ENCODE peak calls at places on chromosomes 5 and 9, in seven cellular contexts. R is IMR-90, D is H9, F is trophoblast cell, W is neuronal stem cell, X is mesendoderm, J is H1. A is an unnamed sample.
A peak's percentile ranks its signal among the peaks of the same experiment; 100 is the strongest.

GRCh38 chr5:114065942-114066341 is 295.9 kb upstream of the KCNN2 start:
- DNase-seq in F (no peak), J (no peak), W (no peak), D (no peak), R (no peak), X (no peak), A (no peak)

GRCh38 chr9:86126998-86127972 is 27.9 kb upstream of the GOLM1 start:
- DNase-seq in F (peak; percentile 92), X (peak; percentile 99), D (peak; percentile 98), W (peak; percentile 92), J (peak; percentile 77), R (peak; percentile 74), A (peak; percentile 88)

GRCh38 chr9:127074561-127075548 is 47.6 kb downstream of the ANGPTL2 start:
- DNase-seq in F (no peak), W (peak; percentile 21), D (no peak), J (no peak), X (no peak), R (no peak), A (no peak)

GRCh38 chr9:111854799-111855198 is 41.8 kb upstream of the UGCG start:
- DNase-seq in R (peak; percentile 35), F (no peak), W (no peak), J (no peak), D (no peak), X (no peak), A (peak; percentile 29)

GRCh38 chr9:15498246-15499018 is 12.3 kb downstream of the PSIP1 start:
- DNase-seq in F (peak; percentile 83), W (no peak), X (no peak), J (no peak), R (peak; percentile 6), D (no peak), A (no peak)

GRCh38 chr9:16119861-16120641 is 567.2 kb downstream of the CCDC171 start:
- DNase-seq in F (no peak), J (no peak), X (peak; percentile 44), R (peak; percentile 64), W (no peak), D (no peak), A (peak; percentile 29)

GRCh38 chr9:2631263-2631662 is 9.7 kb downstream of the VLDLR start:
- DNase-seq in R (no peak), F (no peak), X (no peak), W (no peak), J (no peak), D (no peak), A (no peak)

GRCh38 chr9:23073136-23073535 is 626.5 kb downstream of the DMRTA1 start:
- DNase-seq in R (no peak), W (no peak), D (no peak), J (no peak), F (no peak), X (no peak), A (no peak)

GRCh38 chr5:114101153-114101552 is 260.7 kb upstream of the KCNN2 start:
- DNase-seq in W (no peak), X (peak; percentile 33), F (peak; percentile 54), D (no peak), R (peak; percentile 80), J (no peak), A (peak; percentile 67)

GRCh38 chr5:91022518-91022917 is 360.6 kb downstream of the ARRDC3 start:
- DNase-seq in W (no peak), J (no peak), X (no peak), F (no peak), R (no peak), D (no peak), A (no peak)

GRCh38 chr9:35293381-35293780 is 131.6 kb downstream of the UNC13B start:
- DNase-seq in R (no peak), J (no peak), F (no peak), W (peak; percentile 68), X (peak; percentile 6), D (no peak), A (no peak)

GRCh38 chr5:154590093-154590724 is 112.2 kb upstream of the HAND1 start:
- DNase-seq in R (no peak), X (peak; percentile 35), J (no peak), D (no peak), W (no peak), F (no peak), A (no peak)

GRCh38 chr5:107331882-107332281 is 338.9 kb downstream of the EFNA5 start:
- DNase-seq in R (no peak), W (no peak), X (no peak), D (no peak), J (no peak), F (no peak), A (no peak)

GRCh38 chr9:108186996-108187395 is 668.8 kb downstream of the ACTL7B start:
- DNase-seq in R (peak; percentile 72), W (no peak), F (peak; percentile 69), J (no peak), X (no peak), D (no peak), A (no peak)

GRCh38 chr9:83432104-83432627 is 106.0 kb downstream of the FRMD3 start:
- DNase-seq in F (peak; percentile 9), D (peak; percentile 65), J (peak; percentile 48), X (peak; percentile 43), R (no peak), W (peak; percentile 18), A (no peak)

GRCh38 chr5:76816110-76816831 is 2.6 kb upstream of the F2RL1 start:
- DNase-seq in X (no peak), W (no peak), R (no peak), J (no peak), F (no peak), D (no peak), A (no peak)

GRCh38 chr9:130150779-130151381 is 21.3 kb upstream of the NCS1 start:
- DNase-seq in R (peak; percentile 74), X (peak; percentile 86), F (peak; percentile 73), D (no peak), W (no peak), J (no peak), A (peak; percentile 60)

GRCh38 chr5:169914766-169915165 is 65.5 kb downstream of the INSYN2B start:
- DNase-seq in J (no peak), R (peak; percentile 75), W (peak; percentile 8), D (peak; percentile 36), F (no peak), X (peak; percentile 38), A (peak; percentile 74)

GRCh38 chr5:26031481-26031880 is 1006.9 kb downstream of the CDH9 start:
- DNase-seq in R (no peak), F (peak; percentile 0), J (no peak), D (no peak), W (no peak), X (peak; percentile 29), A (no peak)
- H2BK5ac ChIP-seq in R (no peak overlapping the region), F (peak overlapping the region; percentile 91), J (no peak overlapping the region), D (no peak overlapping the region), W (no peak overlapping the region), X (no peak overlapping the region), A (no peak overlapping the region)

GRCh38 chr5:34498582-34498981 is 157.5 kb upstream of the RAI14 start:
- DNase-seq in D (no peak), X (no peak), J (no peak), F (peak; percentile 30), R (no peak), W (no peak), A (peak; percentile 77)
- H2BK5ac ChIP-seq in D (no peak overlapping the region), X (no peak overlapping the region), J (no peak overlapping the region), F (no peak overlapping the region), R (peak overlapping the region; percentile 96), W (no peak overlapping the region), A (no peak overlapping the region)

DNA sequence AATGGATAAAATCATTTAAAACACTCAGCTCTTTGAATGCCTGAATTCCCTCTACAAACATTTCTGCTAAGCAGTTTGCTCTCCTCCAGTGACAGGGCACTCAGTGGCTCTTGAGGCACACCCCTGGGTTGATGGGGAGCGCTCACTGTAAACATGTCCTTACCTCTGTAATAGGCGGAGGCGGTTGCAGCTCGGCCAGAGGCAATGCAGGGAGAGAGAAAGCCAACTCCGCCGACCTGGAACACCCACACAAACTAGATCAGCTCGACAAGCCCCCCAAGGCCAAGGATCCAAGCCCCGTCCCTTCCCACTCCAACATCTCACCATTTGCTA is 329 bp downstream of the CDC23 start:
- DNase-seq in R (peak; percentile 8), J (no peak), X (peak; percentile 37), F (peak; percentile 21), D (no peak), W (no peak), A (no peak)
- H2BK5ac ChIP-seq in R (peak overlapping the region; percentile 74), J (peak overlapping the region; percentile 93), X (no peak overlapping the region), F (peak overlapping the region; percentile 62), D (no peak overlapping the region), W (no peak overlapping the region), A (peak overlapping the region; percentile 22)

DNA sequence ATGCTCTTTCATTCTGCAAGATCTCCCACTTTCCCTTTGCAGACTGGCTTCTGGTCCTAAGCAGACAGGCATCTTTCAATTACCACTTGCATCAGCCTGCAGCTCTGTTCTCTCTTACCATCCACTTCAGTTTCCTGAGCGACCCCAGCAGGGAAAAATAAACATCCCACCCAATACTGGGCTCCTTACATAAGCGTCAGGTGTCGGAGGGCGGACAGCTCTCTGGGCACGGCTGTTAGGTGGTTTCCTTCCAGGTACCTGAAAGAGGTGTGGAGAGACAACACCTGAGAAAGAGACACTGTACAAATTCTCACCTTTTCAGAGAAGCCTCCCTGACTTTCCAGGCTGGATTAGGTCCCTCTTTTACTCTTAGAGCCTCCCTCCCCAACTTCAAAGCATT is 145.1 kb upstream of the PANK3 start:
- DNase-seq in X (no peak), J (no peak), R (no peak), F (no peak), W (no peak), D (no peak), A (no peak)
- H2BK5ac ChIP-seq in X (no peak overlapping the region), J (no peak overlapping the region), R (no peak overlapping the region), F (no peak overlapping the region), W (no peak overlapping the region), D (no peak overlapping the region), A (no peak overlapping the region)